ENCODE peak calls at places on chromosomes 3 and 15, in seven cellular contexts. One of them, this sample, is unnamed.

GRCh38 chr3:141331370-141332318 is 36.7 kb upstream of the ZBTB38 start:
- DNase-seq in spleen: no peak
- DNase-seq in astrocyte: peak
- DNase-seq in right cardiac atrium: peak
- DNase-seq in heart left ventricle: peak
- DNase-seq in fibroblast of lung: peak
- DNase-seq in breast epithelium: no peak
- DNase-seq in this sample: peak

GRCh38 chr15:68517285-68517711 is 61.5 kb upstream of the CORO2B start:
- DNase-seq in right cardiac atrium: peak
- DNase-seq in astrocyte: peak
- DNase-seq in breast epithelium: no peak
- DNase-seq in fibroblast of lung: no peak
- DNase-seq in spleen: no peak
- DNase-seq in heart left ventricle: peak
- DNase-seq in this sample: no peak

GRCh38 chr15:83380682-83381081 is 66.5 kb upstream of the SH3GL3 start:
- DNase-seq in right cardiac atrium: peak
- DNase-seq in heart left ventricle: no peak
- DNase-seq in astrocyte: peak
- DNase-seq in fibroblast of lung: peak
- DNase-seq in spleen: no peak
- DNase-seq in breast epithelium: peak
- DNase-seq in this sample: no peak

GRCh38 chr3:104696470-104696869 is 670.2 kb upstream of the ALCAM start:
- DNase-seq in breast epithelium: no peak
- DNase-seq in right cardiac atrium: no peak
- DNase-seq in fibroblast of lung: no peak
- DNase-seq in astrocyte: no peak
- DNase-seq in heart left ventricle: peak
- DNase-seq in spleen: no peak
- DNase-seq in this sample: no peak

GRCh38 chr15:70471517-70471916 is 291.8 kb downstream of the UACA start:
- DNase-seq in spleen: no peak
- DNase-seq in heart left ventricle: no peak
- DNase-seq in astrocyte: no peak
- DNase-seq in fibroblast of lung: no peak
- DNase-seq in breast epithelium: no peak
- DNase-seq in right cardiac atrium: no peak
- DNase-seq in this sample: no peak

GRCh38 chr3:125045965-125046364 is 9.8 kb downstream of the HEG1 start:
- DNase-seq in breast epithelium: no peak
- DNase-seq in heart left ventricle: no peak
- DNase-seq in spleen: no peak
- DNase-seq in fibroblast of lung: peak
- DNase-seq in astrocyte: peak
- DNase-seq in right cardiac atrium: no peak
- DNase-seq in this sample: no peak

GRCh38 chr15:31062310-31062964 is 39.1 kb downstream of the TRPM1 start:
- DNase-seq in spleen: no peak
- DNase-seq in heart left ventricle: no peak
- DNase-seq in right cardiac atrium: no peak
- DNase-seq in astrocyte: no peak
- DNase-seq in breast epithelium: no peak
- DNase-seq in fibroblast of lung: no peak
- DNase-seq in this sample: no peak

GRCh38 chr15:100681335-100681746 is 79.0 kb downstream of the ASB7 start:
- DNase-seq in spleen: no peak
- DNase-seq in astrocyte: no peak
- DNase-seq in heart left ventricle: no peak
- DNase-seq in right cardiac atrium: peak
- DNase-seq in breast epithelium: no peak
- DNase-seq in fibroblast of lung: no peak
- DNase-seq in this sample: peak

GRCh38 chr3:191236635-191237034 is 37.6 kb downstream of the OSTN start:
- DNase-seq in right cardiac atrium: no peak
- DNase-seq in astrocyte: peak
- DNase-seq in breast epithelium: no peak
- DNase-seq in heart left ventricle: no peak
- DNase-seq in spleen: no peak
- DNase-seq in fibroblast of lung: peak
- DNase-seq in this sample: no peak

GRCh38 chr3:20843037-20843436 is 657.0 kb upstream of the SGO1 start:
- DNase-seq in heart left ventricle: no peak
- DNase-seq in right cardiac atrium: no peak
- DNase-seq in spleen: no peak
- DNase-seq in breast epithelium: no peak
- DNase-seq in fibroblast of lung: no peak
- DNase-seq in astrocyte: no peak
- DNase-seq in this sample: no peak

GRCh38 chr3:40078590-40078989 is 230.9 kb upstream of the EIF1B start:
- DNase-seq in heart left ventricle: no peak
- DNase-seq in astrocyte: no peak
- DNase-seq in fibroblast of lung: no peak
- DNase-seq in right cardiac atrium: no peak
- DNase-seq in spleen: no peak
- DNase-seq in breast epithelium: no peak
- DNase-seq in this sample: no peak

GRCh38 chr15:41562784-41563198 is 3.8 kb downstream of the TYRO3 start:
- DNase-seq in spleen: no peak
- DNase-seq in fibroblast of lung: no peak
- DNase-seq in heart left ventricle: no peak
- DNase-seq in right cardiac atrium: no peak
- DNase-seq in astrocyte: peak
- DNase-seq in breast epithelium: no peak
- DNase-seq in this sample: no peak

GRCh38 chr15:98386594-98386993 is 261.7 kb upstream of the IGF1R start:
- DNase-seq in astrocyte: no peak
- DNase-seq in spleen: no peak
- DNase-seq in right cardiac atrium: no peak
- DNase-seq in heart left ventricle: no peak
- DNase-seq in breast epithelium: no peak
- DNase-seq in fibroblast of lung: no peak
- DNase-seq in this sample: no peak

GRCh38 chr15:43492266-43492665 is 690 bp downstream of the TP53BP1 start:
- DNase-seq in breast epithelium: no peak
- DNase-seq in heart left ventricle: no peak
- DNase-seq in fibroblast of lung: no peak
- DNase-seq in astrocyte: no peak
- DNase-seq in spleen: no peak
- DNase-seq in right cardiac atrium: no peak
- DNase-seq in this sample: no peak

GRCh38 chr3:110567032-110567431 is 504.6 kb upstream of the NECTIN3 start:
- DNase-seq in breast epithelium: no peak
- DNase-seq in right cardiac atrium: no peak
- DNase-seq in spleen: no peak
- DNase-seq in fibroblast of lung: no peak
- DNase-seq in astrocyte: no peak
- DNase-seq in heart left ventricle: no peak
- DNase-seq in this sample: no peak

GRCh38 chr15:62407962-62408361 is 242.9 kb upstream of the C2CD4B start:
- DNase-seq in astrocyte: no peak
- DNase-seq in spleen: no peak
- DNase-seq in heart left ventricle: no peak
- DNase-seq in right cardiac atrium: no peak
- DNase-seq in breast epithelium: no peak
- DNase-seq in fibroblast of lung: no peak
- DNase-seq in this sample: no peak

GRCh38 chr3:22700876-22701275 is 502.3 kb upstream of the UBE2E2 start:
- DNase-seq in fibroblast of lung: no peak
- DNase-seq in spleen: no peak
- DNase-seq in right cardiac atrium: no peak
- DNase-seq in astrocyte: no peak
- DNase-seq in breast epithelium: no peak
- DNase-seq in heart left ventricle: no peak
- DNase-seq in this sample: no peak

GRCh38 chr3:113428581-113428980 is 12.7 kb downstream of the CFAP44 start:
- DNase-seq in right cardiac atrium: no peak
- DNase-seq in astrocyte: peak
- DNase-seq in heart left ventricle: no peak
- DNase-seq in spleen: no peak
- DNase-seq in breast epithelium: no peak
- DNase-seq in fibroblast of lung: no peak
- DNase-seq in this sample: no peak

GRCh38 chr3:178676942-178677606 is 140.8 kb downstream of the KCNMB2 start:
- DNase-seq in breast epithelium: no peak
- DNase-seq in heart left ventricle: no peak
- DNase-seq in fibroblast of lung: no peak
- DNase-seq in astrocyte: no peak
- DNase-seq in right cardiac atrium: no peak
- DNase-seq in spleen: no peak
- DNase-seq in this sample: no peak

GRCh38 chr3:141045008-141045641 is 6.0 kb upstream of the SPSB4 start:
- DNase-seq in heart left ventricle: no peak
- DNase-seq in breast epithelium: no peak
- DNase-seq in spleen: no peak
- DNase-seq in right cardiac atrium: no peak
- DNase-seq in fibroblast of lung: no peak
- DNase-seq in astrocyte: no peak
- DNase-seq in this sample: no peak

GRCh38 chr3:186032321-186032720 is 76.6 kb downstream of the ETV5 start:
- DNase-seq in heart left ventricle: no peak
- DNase-seq in astrocyte: no peak
- DNase-seq in fibroblast of lung: no peak
- DNase-seq in right cardiac atrium: no peak
- DNase-seq in spleen: no peak
- DNase-seq in breast epithelium: no peak
- DNase-seq in this sample: no peak

GRCh38 chr15:83977992-83978391 is 257.6 kb upstream of the GOLGA6L4 start:
- DNase-seq in right cardiac atrium: no peak
- DNase-seq in fibroblast of lung: no peak
- DNase-seq in heart left ventricle: no peak
- DNase-seq in astrocyte: no peak
- DNase-seq in breast epithelium: no peak
- DNase-seq in spleen: no peak
- DNase-seq in this sample: no peak

GRCh38 chr3:165644331-165644730 is 192.9 kb downstream of the BCHE start:
- DNase-seq in right cardiac atrium: no peak
- DNase-seq in spleen: no peak
- DNase-seq in heart left ventricle: no peak
- DNase-seq in breast epithelium: no peak
- DNase-seq in astrocyte: no peak
- DNase-seq in fibroblast of lung: no peak
- DNase-seq in this sample: no peak

GRCh38 chr3:29317659-29318173 is 36.8 kb downstream of the RBMS3 start:
- DNase-seq in astrocyte: peak
- DNase-seq in right cardiac atrium: no peak
- DNase-seq in fibroblast of lung: no peak
- DNase-seq in breast epithelium: no peak
- DNase-seq in heart left ventricle: no peak
- DNase-seq in spleen: no peak
- DNase-seq in this sample: no peak
- H3K4me3 ChIP-seq in astrocyte: no peak
- H3K4me3 ChIP-seq in right cardiac atrium: no peak
- H3K4me3 ChIP-seq in fibroblast of lung: no peak
- H3K4me3 ChIP-seq in breast epithelium: no peak
- H3K4me3 ChIP-seq in heart left ventricle: no peak
- H3K4me3 ChIP-seq in spleen: no peak
- H3K4me3 ChIP-seq in this sample: no peak

DNA sequence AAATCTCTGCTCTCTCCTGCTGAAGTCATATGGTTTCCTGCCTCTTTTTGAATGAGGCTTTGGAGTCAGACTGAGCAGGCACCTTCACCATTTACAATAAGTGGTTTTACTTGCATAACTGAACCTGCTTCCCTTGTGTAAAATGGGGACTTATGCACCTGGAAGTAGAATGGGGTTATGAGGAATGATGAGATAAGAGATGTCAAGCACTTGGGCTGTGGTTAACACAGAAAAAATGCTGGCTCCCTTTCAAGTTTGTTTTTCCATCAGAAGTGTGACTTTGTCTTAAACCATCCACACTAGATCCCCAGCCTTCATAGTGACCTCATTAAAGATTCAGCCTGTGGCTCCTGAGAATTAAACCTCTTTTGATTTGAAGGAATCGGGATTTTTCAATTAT is 5.2 kb downstream of the EXOSC7 start:
- DNase-seq in astrocyte: peak
- DNase-seq in breast epithelium: no peak
- DNase-seq in right cardiac atrium: no peak
- DNase-seq in spleen: no peak
- DNase-seq in heart left ventricle: no peak
- DNase-seq in fibroblast of lung: no peak
- DNase-seq in this sample: no peak
- H3K4me3 ChIP-seq in astrocyte: no peak
- H3K4me3 ChIP-seq in breast epithelium: no peak
- H3K4me3 ChIP-seq in right cardiac atrium: no peak
- H3K4me3 ChIP-seq in spleen: no peak
- H3K4me3 ChIP-seq in heart left ventricle: no peak
- H3K4me3 ChIP-seq in fibroblast of lung: no peak
- H3K4me3 ChIP-seq in this sample: no peak

GRCh38 chr15:74598126-74598842 is 17.4 kb upstream of the CLK3 start:
- DNase-seq in heart left ventricle: peak
- DNase-seq in right cardiac atrium: peak
- DNase-seq in breast epithelium: peak
- DNase-seq in spleen: peak
- DNase-seq in fibroblast of lung: peak
- DNase-seq in astrocyte: peak
- DNase-seq in this sample: peak
- H3K4me3 ChIP-seq in heart left ventricle: peak
- H3K4me3 ChIP-seq in right cardiac atrium: peak
- H3K4me3 ChIP-seq in breast epithelium: peak
- H3K4me3 ChIP-seq in spleen: peak
- H3K4me3 ChIP-seq in fibroblast of lung: peak
- H3K4me3 ChIP-seq in astrocyte: peak
- H3K4me3 ChIP-seq in this sample: peak

GRCh38 chr15:40510201-40510600 is 39.4 kb downstream of the CHST14 start:
- DNase-seq in astrocyte: no peak
- DNase-seq in right cardiac atrium: no peak
- DNase-seq in spleen: no peak
- DNase-seq in fibroblast of lung: no peak
- DNase-seq in breast epithelium: no peak
- DNase-seq in heart left ventricle: no peak
- DNase-seq in this sample: no peak

GRCh38 chr15:40511093-40511471 is 40.3 kb downstream of the CHST14 start:
- DNase-seq in heart left ventricle: no peak
- DNase-seq in breast epithelium: no peak
- DNase-seq in right cardiac atrium: no peak
- DNase-seq in astrocyte: no peak
- DNase-seq in fibroblast of lung: no peak
- DNase-seq in spleen: peak
- DNase-seq in this sample: no peak

GRCh38 chr15:40511472-40512133 is 40.8 kb downstream of the CHST14 start:
- DNase-seq in fibroblast of lung: peak
- DNase-seq in astrocyte: no peak
- DNase-seq in spleen: peak
- DNase-seq in heart left ventricle: peak
- DNase-seq in breast epithelium: peak
- DNase-seq in right cardiac atrium: peak
- DNase-seq in this sample: peak

GRCh38 chr15:40516322-40516721 is 45.5 kb downstream of the CHST14 start:
- DNase-seq in fibroblast of lung: no peak
- DNase-seq in right cardiac atrium: no peak
- DNase-seq in spleen: no peak
- DNase-seq in astrocyte: no peak
- DNase-seq in heart left ventricle: no peak
- DNase-seq in breast epithelium: no peak
- DNase-seq in this sample: no peak

DNA sequence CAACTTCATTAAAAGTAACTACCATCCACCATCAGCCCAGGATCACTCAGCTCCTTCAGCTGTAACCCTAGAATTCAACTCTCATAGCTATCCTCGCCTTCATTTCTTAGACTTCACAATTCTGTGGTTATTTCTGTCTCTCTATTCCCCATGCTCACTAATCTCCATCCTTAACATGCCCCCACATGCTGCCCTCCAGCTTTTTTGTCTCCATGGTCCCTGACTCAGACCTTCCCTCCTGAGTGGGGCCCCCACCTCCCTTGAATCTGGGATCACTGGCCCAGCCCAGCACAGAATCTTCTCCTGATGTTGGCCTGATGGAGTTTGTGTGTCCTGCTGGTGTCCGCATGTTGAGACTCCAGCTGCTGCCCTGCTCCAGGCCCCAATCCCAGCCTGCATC is 41.7 kb downstream of the CHST14 start:
- DNase-seq in heart left ventricle: no peak
- DNase-seq in fibroblast of lung: no peak
- DNase-seq in right cardiac atrium: no peak
- DNase-seq in spleen: no peak
- DNase-seq in astrocyte: no peak
- DNase-seq in breast epithelium: no peak
- DNase-seq in this sample: no peak
- H3K4me3 ChIP-seq in heart left ventricle: no peak
- H3K4me3 ChIP-seq in fibroblast of lung: no peak
- H3K4me3 ChIP-seq in right cardiac atrium: no peak
- H3K4me3 ChIP-seq in spleen: no peak
- H3K4me3 ChIP-seq in astrocyte: no peak
- H3K4me3 ChIP-seq in breast epithelium: no peak
- H3K4me3 ChIP-seq in this sample: no peak

This sample was measured in sigmoid colon.